ENCODE peak calls at places on chromosomes 2 and 18, in ten cellular contexts. A is hepatocyte; W is dorsolateral prefrontal cortex; X is neural crest cell; Z is fibroblast of mammary gland; M is CD4-positive, alpha-beta T cell; O is glutamatergic neuron; I is NB4; H is WERI-Rb-1; U is fibroblast of pulmonary artery. T is an unnamed sample.

GRCh38 chr2:197708331-197708730 is 3.2 kb downstream of the MARS2 start:
- DNase-seq in W (no peak), U (peak; percentile 76), I (peak; percentile 12), X (no peak), H (no peak), Z (peak; percentile 82), O (no peak), M (no peak), A (peak; percentile 20), T (no peak)

GRCh38 chr18:34639662-34640061 is 70.4 kb upstream of the DTNA start:
- DNase-seq in O (no peak), X (no peak), W (no peak), H (no peak), A (no peak), M (no peak), I (no peak), Z (no peak), U (no peak), T (no peak)

GRCh38 chr2:143140864-143141637 is 11.8 kb downstream of the ARHGAP15 start:
- DNase-seq in Z (no peak), I (peak; percentile 81), U (no peak), M (no peak), W (no peak), X (no peak), H (no peak), O (no peak), A (no peak), T (no peak)

GRCh38 chr2:162085090-162085891 is 11.3 kb upstream of the DPP4 start:
- DNase-seq in Z (peak; percentile 97), I (no peak), W (no peak), U (peak; percentile 84), M (no peak), A (peak; percentile 48), O (no peak), X (no peak), H (no peak), T (no peak)

GRCh38 chr18:67154979-67155378 is 361.5 kb downstream of the DSEL start:
- DNase-seq in W (no peak), I (no peak), X (no peak), A (no peak), Z (no peak), M (no peak), H (no peak), O (no peak), U (no peak), T (no peak)

GRCh38 chr2:96952976-96953610 is 33.3 kb downstream of the FAM178B start:
- DNase-seq in Z (peak; percentile 45), H (no peak), O (no peak), A (peak; percentile 37), U (peak; percentile 62), W (no peak), I (no peak), X (no peak), M (no peak), T (no peak)

GRCh38 chr2:205781244-205781643 is 98.9 kb downstream of the NRP2 start:
- DNase-seq in A (no peak), M (no peak), X (no peak), H (no peak), W (no peak), U (no peak), I (no peak), O (no peak), Z (no peak), T (no peak)

GRCh38 chr2:163469561-163469962 is 266.2 kb downstream of the FIGN start:
- DNase-seq in M (no peak), A (no peak), X (no peak), Z (peak; percentile 18), I (peak; percentile 87), H (no peak), W (no peak), O (no peak), U (peak; percentile 3), T (no peak)

DNA sequence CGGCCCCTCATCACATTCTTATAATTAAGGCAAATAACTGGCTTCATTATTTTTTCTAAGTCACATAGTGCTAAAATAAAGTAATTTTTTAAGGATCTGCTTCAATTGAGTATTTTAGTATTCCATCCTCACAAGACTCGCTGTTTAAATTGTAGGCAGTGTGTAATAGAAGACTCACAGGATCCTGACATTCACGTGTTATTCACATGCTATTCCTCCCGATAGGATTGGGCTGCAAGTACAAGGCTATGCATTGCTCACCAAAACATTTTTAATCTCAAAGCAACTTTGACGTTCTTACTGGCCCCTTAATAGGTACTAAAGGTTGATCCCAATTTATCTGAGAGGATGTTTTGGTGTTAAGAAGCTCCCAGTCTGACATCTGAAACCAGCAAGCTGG is 127.6 kb upstream of the L3MBTL4 start:
- DNase-seq in U (no peak), M (no peak), W (no peak), A (no peak), Z (no peak), O (no peak), I (no peak), X (no peak), H (no peak), T (no peak)
- TF ChIP-seq CTCF in U (no peak), M (no peak), W (no peak), A (no peak), Z (no peak), O (no peak), I (no peak), X (no peak), H (no peak), T (no peak)

GRCh38 chr2:126244937-126245336 is 411.0 kb upstream of the GYPC start:
- DNase-seq in X (peak; percentile 45), M (no peak), H (peak; percentile 68), U (peak; percentile 39), W (no peak), Z (peak; percentile 1), A (peak; percentile 76), I (peak; percentile 74), O (peak; percentile 83), T (peak; percentile 34)
- TF ChIP-seq CTCF in X (peak; percentile 62), M (no peak), H (peak; percentile 60), U (peak; percentile 42), W (peak; percentile 49), Z (no peak), A (peak; percentile 62), I (peak; percentile 83), O (peak; percentile 68), T (no peak)

GRCh38 chr18:46678785-46679404 is 21.9 kb upstream of the LOXHD1 start:
- DNase-seq in M (no peak), Z (no peak), A (no peak), U (no peak), I (peak; percentile 11), X (no peak), H (no peak), W (no peak), O (no peak), T (no peak)

GRCh38 chr18:46676162-46676830 is 19.3 kb upstream of the LOXHD1 start:
- DNase-seq in U (no peak), X (no peak), M (no peak), I (peak; percentile 17), H (no peak), Z (peak; percentile 69), O (no peak), A (no peak), W (no peak), T (no peak)

GRCh38 chr18:46675112-46675511 is 18.1 kb upstream of the LOXHD1 start:
- DNase-seq in Z (peak; percentile 35), X (no peak), H (no peak), W (no peak), U (no peak), M (no peak), I (peak; percentile 46), A (no peak), O (no peak), T (no peak)

GRCh38 chr18:46679846-46680598 is 23.0 kb upstream of the LOXHD1 start:
- DNase-seq in H (no peak), O (no peak), I (no peak), U (no peak), Z (no peak), W (no peak), M (no peak), X (no peak), A (no peak), T (no peak)

DNA sequence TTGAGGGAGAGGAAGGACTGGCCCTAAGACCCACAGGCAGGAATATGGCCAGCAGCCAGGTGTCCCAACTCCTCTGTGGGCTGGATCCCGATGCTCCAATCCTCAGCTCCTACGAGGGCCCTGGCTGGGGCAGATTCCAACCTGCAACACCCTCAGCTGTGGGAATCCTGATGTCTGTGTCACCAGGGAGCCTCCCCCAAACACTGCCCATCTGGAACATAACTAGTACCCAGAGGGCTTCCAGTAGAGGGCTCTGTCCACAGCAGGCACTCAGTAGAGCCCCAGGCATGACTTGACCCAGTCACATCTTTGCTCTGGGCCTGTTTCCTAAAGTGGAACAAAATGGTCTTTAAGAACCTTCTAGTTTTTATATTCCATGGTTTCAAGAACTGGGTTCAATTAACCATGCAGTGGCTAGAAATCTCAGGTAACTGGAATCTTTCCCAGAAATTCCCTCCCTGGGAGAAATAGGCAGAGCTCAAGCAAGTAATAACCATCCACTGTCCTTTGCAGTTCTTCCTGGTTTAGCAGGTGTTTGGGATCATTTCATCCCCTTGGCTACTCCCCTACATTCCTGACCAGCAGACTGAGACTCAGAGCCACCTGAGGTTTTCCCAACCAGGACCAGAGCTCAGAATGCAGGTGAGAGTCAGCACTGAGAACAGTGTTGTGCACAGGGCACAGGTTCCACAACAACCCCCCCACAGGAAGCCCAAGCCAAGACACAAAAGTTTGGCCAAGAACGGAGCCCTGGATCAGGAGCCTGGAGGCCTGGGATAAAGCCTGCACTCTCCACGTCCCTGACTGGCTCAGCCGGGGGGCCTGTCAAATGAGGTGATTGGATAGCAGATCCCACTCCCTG is 20.8 kb upstream of the LOXHD1 start:
- DNase-seq in W (no peak), M (no peak), I (no peak), H (no peak), U (no peak), Z (peak; percentile 37), O (no peak), A (no peak), X (no peak), T (no peak)
- TF ChIP-seq CTCF in W (no peak), M (no peak), I (peak; percentile 7), H (peak; percentile 67), U (no peak), Z (peak; percentile 27), O (no peak), A (no peak), X (no peak), T (no peak)

GRCh38 chr2:138730497-138731030 is 49.6 kb downstream of the NXPH2 start:
- DNase-seq in U (no peak), A (no peak), Z (no peak), W (no peak), H (no peak), X (no peak), M (no peak), O (no peak), I (no peak), T (no peak)

GRCh38 chr2:138726681-138727080 is 53.5 kb downstream of the NXPH2 start:
- DNase-seq in W (no peak), X (no peak), U (no peak), A (no peak), Z (no peak), O (no peak), I (no peak), H (no peak), M (no peak), T (no peak)

GRCh38 chr2:138724296-138724695 is 55.9 kb downstream of the NXPH2 start:
- DNase-seq in X (no peak), H (no peak), Z (peak; percentile 3), W (no peak), O (no peak), M (no peak), U (no peak), A (no peak), I (no peak), T (no peak)

GRCh38 chr2:138724765-138725459 is 55.3 kb downstream of the NXPH2 start:
- DNase-seq in I (no peak), W (no peak), M (no peak), O (no peak), U (no peak), A (no peak), H (no peak), X (no peak), Z (no peak), T (no peak)

GRCh38 chr2:138727956-138728355 is 52.2 kb downstream of the NXPH2 start:
- DNase-seq in O (no peak), M (no peak), I (no peak), A (no peak), W (no peak), H (no peak), Z (no peak), X (no peak), U (no peak), T (no peak)
- TF ChIP-seq CTCF in O (no peak), M (no peak), I (no peak), A (no peak), W (no peak), H (no peak), Z (no peak), X (no peak), U (no peak), T (no peak)